ENCODE peak calls at places on chromosome 22, in five cellular contexts. U, J, N, K and G are unnamed samples. For H3K36me3, the result is how much of the 10 kb centered on the place peaks cover.

GRCh38 chr22:36135306-36135705 is 25.2 kb downstream of the APOL3 start:
- DNase-seq in U (no peak), J (no peak), K (no peak), N (no peak), G (no peak)

GRCh38 chr22:33722817-33723216 is 197.5 kb downstream of the LARGE1 start:
- DNase-seq in J (no peak), N (no peak), U (no peak), K (no peak), G (no peak)

GRCh38 chr22:27851974-27852713 is 50.6 kb upstream of the MN1 start:
- DNase-seq in U (no peak), N (no peak), K (peak), J (no peak), G (peak)

GRCh38 chr22:22710719-22711531 is 66.5 kb downstream of the GGTLC2 start:
- DNase-seq in K (no peak), U (no peak), N (peak), J (peak), G (peak)

GRCh38 chr22:50481440-50482106 is at the start of gene ADM2:
- DNase-seq in U (peak), K (no peak), J (no peak), N (peak), G (peak)

GRCh38 chr22:33332538-33332937 is 274.4 kb upstream of the SYN3 start:
- DNase-seq in K (no peak), N (no peak), U (no peak), J (no peak), G (no peak)

GRCh38 chr22:33401291-33401690 is 343.1 kb upstream of the SYN3 start:
- DNase-seq in N (no peak), J (no peak), K (no peak), U (peak), G (no peak)

GRCh38 chr22:43436536-43437267 is 24.9 kb downstream of the MPPED1 start:
- DNase-seq in J (peak), U (peak), N (no peak), K (no peak), G (peak)

GRCh38 chr22:50030315-50031188 is 18.0 kb upstream of the IL17REL start:
- DNase-seq in K (peak), J (peak), U (peak), N (peak), G (peak)

GRCh38 chr22:25900880-25901279 is 158.9 kb downstream of the MYO18B start:
- DNase-seq in U (no peak), K (no peak), N (no peak), J (no peak), G (peak)

GRCh38 chr22:25709758-25710157 is 32.2 kb upstream of the MYO18B start:
- DNase-seq in K (no peak), J (no peak), N (no peak), U (no peak), G (no peak)

GRCh38 chr22:36913431-36914382 is at the start of gene CSF2RB:
- DNase-seq in K (peak), J (peak), U (peak), N (peak), G (no peak)

GRCh38 chr22:50486561-50487289 is at the start of gene MIOX:
- DNase-seq in U (peak), J (peak), N (no peak), K (no peak), G (no peak)

GRCh38 chr22:37176464-37177061 is 11.5 kb downstream of the C1QTNF6 start:
- DNase-seq in U (peak), K (peak), N (no peak), J (peak), G (no peak)

GRCh38 chr22:36352775-36353507 is 34.8 kb downstream of the MYH9 start:
- DNase-seq in K (no peak), U (peak), N (peak), J (peak), G (no peak)

GRCh38 chr22:28051787-28052356 is 132.8 kb upstream of the PITPNB start:
- DNase-seq in U (peak), K (peak), J (peak), N (peak), G (peak)

GRCh38 chr22:22156716-22157499 is 87.7 kb upstream of the VPREB1 start:
- DNase-seq in U (peak), J (peak), N (peak), K (no peak), G (peak)

GRCh38 chr22:49862408-49862776 is 8.7 kb downstream of the ZBED4 start:
- DNase-seq in K (no peak), U (no peak), J (no peak), N (no peak), G (peak)

GRCh38 chr22:38724926-38725571 is 19.3 kb downstream of the GTPBP1 start:
- DNase-seq in K (peak), J (no peak), U (peak), N (no peak), G (peak)

GRCh38 chr22:28440517-28441366 is 238.9 kb downstream of the TTC28 start:
- DNase-seq in U (peak), N (no peak), J (no peak), K (no peak), G (no peak)

GRCh38 chr22:36415415-36416168 is 27.8 kb upstream of the MYH9 start:
- DNase-seq in U (peak), N (no peak), K (no peak), J (no peak), G (peak)

GRCh38 chr22:38760477-38761201 is 4.8 kb upstream of the SUN2 start:
- DNase-seq in U (peak), J (no peak), K (no peak), N (no peak), G (no peak)

GRCh38 chr22:32534252-32535215 is 59.9 kb downstream of the FBXO7 start:
- DNase-seq in N (peak), K (peak), J (peak), U (peak), G (no peak)

GRCh38 chr22:37533995-37534394 is 14.8 kb upstream of the CARD10 start:
- DNase-seq in U (peak), K (no peak), J (no peak), N (no peak), G (no peak)

GRCh38 chr22:50272103-50272782 is 2.1 kb upstream of the MAPK11 start:
- DNase-seq in K (no peak), N (no peak), U (no peak), J (no peak), G (no peak)

GRCh38 chr22:36323182-36323854 is 64.4 kb downstream of the MYH9 start:
- DNase-seq in K (peak), U (peak), J (no peak), N (no peak), G (no peak)

GRCh38 chr22:19149047-19149883 is 827 bp downstream of the GSC2 start:
- DNase-seq in K (no peak), N (no peak), U (peak), J (no peak), G (peak)
- H3K4me3 ChIP-seq in K (peak), N (no peak), U (no peak), J (peak), G (peak)

GRCh38 chr22:31133911-31134310 is 6.4 kb downstream of the PLA2G3 start:
- DNase-seq in U (peak), J (no peak), N (no peak), K (no peak), G (peak)
- H3K36me3 ChIP-seq in U (under half), J (under half), N (under half), K (under half), G (under half)

GRCh38 chr22:20569059-20570058 is 61.9 kb downstream of the MED15 start:
- DNase-seq in K (peak), U (peak), J (no peak), N (peak), G (no peak)
- H3K4me3 ChIP-seq in K (no peak), U (no peak), J (no peak), N (no peak), G (no peak)

GRCh38 chr22:24333301-24333700 is 62.7 kb downstream of the SPECC1L start:
- DNase-seq in K (no peak), J (no peak), U (peak), N (no peak), G (no peak)

GRCh38 chr22:24329453-24329852 is 58.8 kb downstream of the SPECC1L start:
- DNase-seq in U (no peak), J (no peak), K (no peak), N (no peak), G (no peak)

GRCh38 chr22:24330636-24331035 is 60.0 kb downstream of the SPECC1L start:
- DNase-seq in N (no peak), U (no peak), J (no peak), K (no peak), G (no peak)

GRCh38 chr22:24335529-24335928 is 64.9 kb downstream of the SPECC1L start:
- DNase-seq in N (no peak), U (no peak), K (no peak), J (no peak), G (no peak)

GRCh38 chr22:24331468-24332440 is 61.1 kb downstream of the SPECC1L start:
- DNase-seq in N (no peak), U (no peak), K (no peak), J (no peak), G (no peak)
- H3K36me3 ChIP-seq in N (under half), U (under half), K (under half), J (under half), G (under half)

GRCh38 chr22:46044718-46045458 is 67.9 kb upstream of the WNT7B start:
- DNase-seq in N (peak), U (peak), K (peak), J (peak), G (peak)
- H3K4me3 ChIP-seq in N (peak), U (peak), K (peak), J (peak), G (peak)

GRCh38 chr22:41354979-41355378 is 26.8 kb upstream of the TEF start:
- DNase-seq in J (no peak), N (no peak), K (no peak), U (no peak), G (no peak)

GRCh38 chr22:41350087-41350486 is 31.7 kb upstream of the TEF start:
- DNase-seq in K (no peak), J (no peak), N (no peak), U (no peak), G (no peak)

GRCh38 chr22:41351011-41351410 is 30.7 kb upstream of the TEF start:
- DNase-seq in N (no peak), J (no peak), K (no peak), U (no peak), G (no peak)

GRCh38 chr22:41353862-41354575 is 27.7 kb upstream of the TEF start:
- DNase-seq in U (no peak), K (no peak), N (no peak), J (no peak), G (no peak)

GRCh38 chr22:41352058-41352457 is 29.7 kb upstream of the TEF start:
- DNase-seq in N (no peak), J (no peak), U (peak), K (peak), G (no peak)
- H3K36me3 ChIP-seq in N (under half), J (under half), U (half or more), K (half or more), G (under half)

DNA sequence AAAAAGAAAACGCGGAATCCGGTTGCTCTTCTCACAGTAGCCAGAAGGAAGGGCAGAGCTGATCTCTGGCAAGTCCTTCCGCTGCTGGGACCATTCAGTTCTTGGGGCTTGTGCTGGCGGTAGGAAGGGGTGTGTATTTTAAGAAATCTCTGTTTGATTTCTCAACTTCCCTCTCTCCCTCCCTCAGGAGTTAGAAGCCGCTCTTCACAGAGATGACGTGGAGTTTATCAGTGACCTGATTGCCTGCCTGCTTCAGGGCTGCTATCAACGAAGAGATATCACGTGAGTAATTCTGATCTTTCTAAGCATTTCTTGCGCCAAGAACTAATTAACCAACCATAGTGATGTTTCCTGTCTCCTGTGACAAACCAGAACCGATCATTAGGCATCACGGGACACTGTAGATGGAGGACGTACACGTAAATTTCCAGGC is 85.9 kb upstream of the SLC25A18 start:
- DNase-seq in J (no peak), N (peak), U (no peak), K (peak), G (no peak)
- H3K4me3 ChIP-seq in J (no peak), N (no peak), U (no peak), K (no peak), G (no peak)